ENCODE peak calls at places on chromosome 15, in seven cellular contexts. F, R, N, D, A, U and M are unnamed samples.

GRCh38 chr15:25969886-25970285 is 106.8 kb upstream of the ATP10A start:
- DNase-seq in F (no peak), R (no peak), N (no peak), D (no peak), A (no peak), U (no peak), M (no peak)

GRCh38 chr15:68574051-68574450 is 4.7 kb upstream of the CORO2B start:
- DNase-seq in F (no peak), R (no peak), N (no peak), D (no peak), A (no peak), U (no peak), M (no peak)

GRCh38 chr15:97652041-97652440 is 308.5 kb upstream of the ARRDC4 start:
- DNase-seq in F (no peak), R (no peak), N (no peak), D (no peak), A (no peak), U (no peak), M (no peak)

GRCh38 chr15:75203908-75204263 is 2.2 kb downstream of the C15orf39 start:
- DNase-seq in F (no peak), R (no peak), N (no peak), D (no peak), A (no peak), U (no peak), M (no peak)

GRCh38 chr15:40323953-40324937 is 753 bp downstream of the INAFM2 start:
- DNase-seq in F (no peak), R (no peak), N (no peak), D (no peak), A (no peak), U (no peak), M (no peak)

GRCh38 chr15:75200765-75201608 is 695 bp upstream of the C15orf39 start:
- DNase-seq in F (peak), R (no peak), N (peak), D (no peak), A (peak), U (peak), M (peak)

GRCh38 chr15:99443056-99443756 is 122.6 kb upstream of the MEF2A start:
- DNase-seq in F (no peak), R (no peak), N (no peak), D (no peak), A (no peak), U (no peak), M (no peak)

GRCh38 chr15:100201376-100202280 is 140.1 kb downstream of the ADAMTS17 start:
- DNase-seq in F (no peak), R (no peak), N (no peak), D (no peak), A (peak), U (no peak), M (no peak)

GRCh38 chr15:99321477-99321876 is 70.2 kb downstream of the LRRC28 start:
- DNase-seq in F (no peak), R (no peak), N (no peak), D (no peak), A (no peak), U (no peak), M (no peak)

GRCh38 chr15:25770618-25771369 is 92.3 kb downstream of the ATP10A start:
- DNase-seq in F (no peak), R (no peak), N (no peak), D (no peak), A (no peak), U (no peak), M (no peak)

GRCh38 chr15:75043509-75044257 is 20.3 kb downstream of the PPCDC start:
- DNase-seq in F (no peak), R (peak), N (peak), D (peak), A (no peak), U (peak), M (no peak)

GRCh38 chr15:51401872-51402517 is 60.5 kb downstream of the GLDN start:
- DNase-seq in F (no peak), R (no peak), N (peak), D (no peak), A (no peak), U (peak), M (no peak)

GRCh38 chr15:38750816-38751215 is 186.2 kb upstream of the RASGRP1 start:
- DNase-seq in F (no peak), R (no peak), N (no peak), D (no peak), A (no peak), U (no peak), M (peak)

GRCh38 chr15:60000824-60001641 is 3.1 kb upstream of the FOXB1 start:
- DNase-seq in F (no peak), R (no peak), N (no peak), D (no peak), A (no peak), U (no peak), M (no peak)

GRCh38 chr15:92323480-92323879 is 70.2 kb upstream of the ST8SIA2 start:
- DNase-seq in F (no peak), R (no peak), N (no peak), D (no peak), A (no peak), U (no peak), M (no peak)

GRCh38 chr15:59169337-59169736 is 37.3 kb upstream of the LDHAL6B start:
- DNase-seq in F (no peak), R (peak), N (peak), D (peak), A (no peak), U (peak), M (no peak)

GRCh38 chr15:80978685-80979084 is 10.9 kb downstream of the MESD start:
- DNase-seq in F (peak), R (peak), N (no peak), D (no peak), A (no peak), U (peak), M (no peak)

GRCh38 chr15:97482521-97482920 is 478.0 kb upstream of the ARRDC4 start:
- DNase-seq in F (no peak), R (no peak), N (no peak), D (no peak), A (no peak), U (no peak), M (no peak)

GRCh38 chr15:39589815-39590644 is 9.2 kb downstream of the THBS1 start:
- DNase-seq in F (no peak), R (no peak), N (no peak), D (no peak), A (no peak), U (peak), M (no peak)

GRCh38 chr15:81572190-81572589 is 198.2 kb upstream of the TMC3 start:
- DNase-seq in F (no peak), R (no peak), N (no peak), D (no peak), A (no peak), U (no peak), M (no peak)

GRCh38 chr15:101765772-101766456 is 37.4 kb upstream of the OR4F6 start:
- DNase-seq in F (no peak), R (no peak), N (no peak), D (no peak), A (no peak), U (no peak), M (no peak)

GRCh38 chr15:73599934-73600333 is 33.3 kb downstream of the NPTN start:
- DNase-seq in F (no peak), R (peak), N (no peak), D (peak), A (no peak), U (peak), M (no peak)

GRCh38 chr15:81195339-81195864 is 1.3 kb upstream of the IL16 start:
- DNase-seq in F (no peak), R (no peak), N (no peak), D (no peak), A (no peak), U (no peak), M (peak)

GRCh38 chr15:30001592-30001991 is 81.2 kb upstream of the GOLGA8J start:
- DNase-seq in F (no peak), R (no peak), N (no peak), D (no peak), A (no peak), U (no peak), M (no peak)

GRCh38 chr15:87743557-87743956 is 513.0 kb downstream of the NTRK3 start:
- DNase-seq in F (no peak), R (no peak), N (no peak), D (no peak), A (no peak), U (no peak), M (no peak)

GRCh38 chr15:78390823-78391222 is 47.2 kb upstream of the IREB2 start:
- DNase-seq in F (no peak), R (no peak), N (no peak), D (no peak), A (no peak), U (peak), M (no peak)

GRCh38 chr15:81092559-81092902 is 41.5 kb upstream of the CFAP161 start:
- DNase-seq in F (no peak), R (no peak), N (no peak), D (no peak), A (no peak), U (no peak), M (no peak)

GRCh38 chr15:59751552-59752413 is 62.7 kb upstream of the BNIP2 start:
- DNase-seq in F (no peak), R (peak), N (no peak), D (no peak), A (no peak), U (peak), M (no peak)

GRCh38 chr15:60804551-60804950 is 325.6 kb upstream of the ICE2 start:
- DNase-seq in F (no peak), R (no peak), N (no peak), D (no peak), A (no peak), U (no peak), M (no peak)

GRCh38 chr15:85943825-85944224 is 135.8 kb upstream of the AGBL1 start:
- DNase-seq in F (no peak), R (no peak), N (no peak), D (no peak), A (no peak), U (no peak), M (no peak)

GRCh38 chr15:91954211-91954804 is 100.8 kb downstream of the SLCO3A1 start:
- DNase-seq in F (peak), R (no peak), N (no peak), D (no peak), A (no peak), U (no peak), M (no peak)